ENCODE peak calls at places on chromosomes 12 and 14, in nine cellular contexts. U is choroid plexus epithelial cell; J is NCI-H345; A is astrocyte of the cerebellum; P is stomach; I is iris pigment epithelial cell; S is dorsolateral prefrontal cortex; W is RPMI7951; T is naive thymus-derived CD8-positive, alpha-beta T cell. F is an unnamed sample.
A peak's percentile ranks its signal among the peaks of the same experiment; 100 is the strongest.

GRCh38 chr14:72515779-72516770 is 377.8 kb downstream of the DPF3 start:
- DNase-seq in I (peak; percentile 35), T (no peak), P (no peak), S (no peak), J (no peak), W (peak; percentile 71), A (peak; percentile 52), U (peak; percentile 69), F (no peak)

GRCh38 chr14:74407021-74407800 is 18.8 kb downstream of the SYNDIG1L start:
- DNase-seq in W (no peak), U (no peak), I (no peak), S (no peak), A (no peak), J (no peak), T (no peak), P (no peak), F (no peak)

GRCh38 chr14:91175296-91175695 is 61.4 kb downstream of the DGLUCY start:
- DNase-seq in J (no peak), A (no peak), I (no peak), W (no peak), P (no peak), S (no peak), T (no peak), U (peak; percentile 6), F (no peak)

GRCh38 chr14:50360093-50360492 is 36.6 kb downstream of the CDKL1 start:
- DNase-seq in I (no peak), W (no peak), P (no peak), J (no peak), S (no peak), U (no peak), T (no peak), A (no peak), F (no peak)

GRCh38 chr12:114425031-114425626 is 19.2 kb upstream of the TBX5 start:
- DNase-seq in A (no peak), I (no peak), S (no peak), P (no peak), J (no peak), U (no peak), T (no peak), W (peak; percentile 16), F (no peak)

GRCh38 chr14:23169622-23170021 is 13.8 kb downstream of the SLC7A8 start:
- DNase-seq in J (no peak), S (no peak), U (no peak), P (no peak), T (no peak), A (no peak), I (no peak), W (no peak), F (no peak)

GRCh38 chr12:122980192-122981035 is at the start of gene ARL6IP4:
- DNase-seq in J (peak; percentile 57), T (peak; percentile 56), W (peak; percentile 62), A (no peak), S (no peak), P (peak; percentile 70), I (peak; percentile 75), U (peak; percentile 68), F (peak; percentile 64)

GRCh38 chr12:54460317-54460935 is 13.0 kb downstream of the GTSF1 start:
- DNase-seq in P (no peak), A (no peak), S (no peak), J (no peak), U (peak; percentile 16), T (no peak), W (no peak), I (no peak), F (no peak)

GRCh38 chr12:39240573-39240972 is 202.3 kb downstream of the KIF21A start:
- DNase-seq in A (no peak), I (peak; percentile 32), P (no peak), T (no peak), W (no peak), S (no peak), J (no peak), U (no peak), F (no peak)

GRCh38 chr12:104680070-104680469 is 223.3 kb downstream of the CHST11 start:
- DNase-seq in T (no peak), W (no peak), P (no peak), I (no peak), U (peak; percentile 60), J (peak; percentile 54), S (no peak), A (no peak), F (no peak)

GRCh38 chr12:25677180-25677937 is 124.3 kb upstream of the LMNTD1 start:
- DNase-seq in P (no peak), T (no peak), A (no peak), U (no peak), W (no peak), I (no peak), J (no peak), S (no peak), F (no peak)

GRCh38 chr12:132641811-132642650 is 23.5 kb downstream of the P2RX2 start:
- DNase-seq in T (no peak), S (no peak), A (no peak), I (no peak), U (no peak), P (no peak), J (no peak), W (no peak), F (no peak)

GRCh38 chr12:113868365-113868764 is 97.8 kb downstream of the RBM19 start:
- DNase-seq in A (no peak), I (no peak), J (no peak), U (no peak), P (no peak), S (no peak), T (no peak), W (no peak), F (no peak)

GRCh38 chr14:93132472-93133065 is 16.8 kb upstream of the ITPK1 start:
- DNase-seq in I (peak; percentile 56), S (no peak), W (peak; percentile 42), J (no peak), A (no peak), P (peak; percentile 63), T (no peak), U (peak; percentile 79), F (no peak)

GRCh38 chr12:92074889-92075288 is 70.8 kb downstream of the BTG1 start:
- DNase-seq in I (no peak), U (no peak), W (no peak), P (no peak), S (no peak), A (no peak), T (no peak), J (no peak), F (peak; percentile 27)

GRCh38 chr14:77917802-77918201 is 117.9 kb downstream of the ADCK1 start:
- DNase-seq in P (no peak), T (no peak), W (no peak), I (no peak), U (no peak), A (no peak), J (no peak), S (no peak), F (no peak)

GRCh38 chr12:124883263-124883876 is 19.7 kb upstream of the SCARB1 start:
- DNase-seq in T (no peak), W (no peak), I (no peak), S (no peak), U (no peak), J (no peak), P (no peak), A (no peak), F (no peak)